ENCODE peak calls at places on chromosome 12, in five cellular contexts. W is HL-60; D is stimulated activated CD8-positive, alpha-beta memory T cell treated with anti-CD3 and anti-CD28 coated beads, Interleukin-2, amount 100 ng/mL, for 48 hours; N is NCI-H1092; M is naive thymus-derived CD8-positive, alpha-beta T cell. T is an unnamed sample.

GRCh38 chr12:56601503-56601902 is 28.6 kb downstream of the BAZ2A start:
- DNase-seq in W (peak), D (no peak), N (no peak), M (peak), T (no peak)

GRCh38 chr12:108967869-108968540 is 52.9 kb downstream of the SVOP start:
- DNase-seq in W (no peak), D (no peak), N (no peak), M (no peak), T (no peak)

GRCh38 chr12:26287666-26288408 is 92.5 kb downstream of the SSPN start:
- DNase-seq in W (no peak), D (no peak), N (no peak), M (no peak), T (no peak)

GRCh38 chr12:32344047-32344446 is 55.3 kb upstream of the FGD4 start:
- DNase-seq in W (no peak), D (no peak), N (no peak), M (no peak), T (no peak)

GRCh38 chr12:8544295-8544694 is 3.6 kb upstream of the CLEC4E start:
- DNase-seq in W (peak), D (peak), N (peak), M (peak), T (peak)

GRCh38 chr12:109088818-109089217 is 4.5 kb downstream of the ALKBH2 start:
- DNase-seq in W (no peak), D (no peak), N (no peak), M (no peak), T (no peak)

GRCh38 chr12:71556881-71557280 is 106.8 kb downstream of the ZFC3H1 start:
- DNase-seq in W (no peak), D (no peak), N (no peak), M (no peak), T (no peak)

GRCh38 chr12:58148405-58148804 is 207.0 kb downstream of the ATP23 start:
- DNase-seq in W (no peak), D (no peak), N (no peak), M (no peak), T (no peak)

GRCh38 chr12:666766-667308 is 3.6 kb upstream of the NINJ2 start:
- DNase-seq in W (no peak), D (no peak), N (no peak), M (no peak), T (no peak)